ENCODE peak calls at places on chromosomes 1 and 21, in five cellular contexts. P is cardiac fibroblast, R is H9, A is IMR-90, Y is HepG2. S is an unnamed sample.

GRCh38 chr1:62778208-62778607 is 5.7 kb upstream of the ATG4C start:
- DNase-seq in A (no peak), P (no peak), Y (no peak), R (no peak), S (no peak)

GRCh38 chr1:31843506-31843905 is 27.7 kb upstream of the SPOCD1 start:
- DNase-seq in P (peak; percentile 81), A (peak; percentile 80), R (no peak), Y (no peak), S (peak; percentile 99)

GRCh38 chr1:14304381-14304865 is 294.1 kb upstream of the KAZN start:
- DNase-seq in A (peak; percentile 1), P (peak; percentile 13), R (no peak), Y (no peak), S (peak; percentile 90)

GRCh38 chr1:99685516-99686180 is 39.7 kb downstream of the PALMD start:
- DNase-seq in R (peak; percentile 66), A (peak; percentile 91), P (peak; percentile 95), Y (peak; percentile 53), S (peak; percentile 93)

GRCh38 chr1:205170532-205171269 is 40.8 kb downstream of the DSTYK start:
- DNase-seq in P (no peak), Y (no peak), R (no peak), A (no peak), S (no peak)

GRCh38 chr1:24303600-24303999 is 15.6 kb upstream of the GRHL3 start:
- DNase-seq in Y (no peak), R (no peak), P (no peak), A (no peak), S (no peak)

GRCh38 chr1:162387226-162388082 is 5.9 kb downstream of the C1orf226 start:
- DNase-seq in R (no peak), A (no peak), Y (no peak), P (no peak), S (no peak)

GRCh38 chr1:224747578-224747977 is 131.5 kb downstream of the CNIH3 start:
- DNase-seq in R (no peak), A (peak; percentile 29), P (peak; percentile 56), Y (no peak), S (peak; percentile 40)

GRCh38 chr1:209341689-209342420 is 241.7 kb upstream of the CAMK1G start:
- DNase-seq in Y (no peak), R (no peak), P (no peak), A (no peak), S (no peak)

GRCh38 chr1:31632649-31633048 is 12.0 kb downstream of the PEF1 start:
- DNase-seq in P (no peak), R (no peak), Y (no peak), A (no peak), S (no peak)

GRCh38 chr1:64082459-64082858 is 121.0 kb upstream of the UBE2U start:
- DNase-seq in R (no peak), A (peak; percentile 61), Y (no peak), P (peak; percentile 86), S (peak; percentile 58)

GRCh38 chr21:41945982-41946381 is 7.8 kb downstream of the C2CD2 start:
- DNase-seq in P (no peak), R (no peak), A (no peak), Y (no peak), S (no peak)

GRCh38 chr1:207240325-207241095 is 81.0 kb upstream of the CD55 start:
- DNase-seq in P (peak; percentile 39), R (no peak), A (peak; percentile 38), Y (peak; percentile 74), S (peak; percentile 53)

GRCh38 chr1:171137580-171137979 is 46.9 kb downstream of the FMO3 start:
- DNase-seq in P (peak; percentile 64), Y (no peak), R (no peak), A (no peak), S (no peak)

GRCh38 chr1:243411472-243411871 is 155.6 kb downstream of the SDCCAG8 start:
- DNase-seq in A (no peak), R (no peak), P (no peak), Y (no peak), S (no peak)

GRCh38 chr21:39087238-39087975 is 95.8 kb downstream of the PSMG1 start:
- DNase-seq in P (no peak), R (no peak), Y (no peak), A (no peak), S (no peak)

GRCh38 chr1:106620521-106620954 is 435.9 kb upstream of the PRMT6 start:
- DNase-seq in A (no peak), R (no peak), P (peak; percentile 1), Y (no peak), S (peak; percentile 31)

GRCh38 chr1:185864889-185865288 is 130.7 kb downstream of the HMCN1 start:
- DNase-seq in R (no peak), P (peak; percentile 98), A (peak; percentile 97), Y (no peak), S (peak; percentile 78)

GRCh38 chr1:206864939-206865671 is at the start of gene IL20:
- DNase-seq in P (peak; percentile 84), Y (peak; percentile 36), R (peak; percentile 82), A (peak; percentile 80), S (peak; percentile 85)

GRCh38 chr1:205961405-205961804 is 18.1 kb upstream of the SLC26A9 start:
- DNase-seq in Y (no peak), P (peak; percentile 51), A (no peak), R (no peak), S (peak; percentile 17)

GRCh38 chr1:11655263-11656079 is 794 bp downstream of the FBXO44 start:
- DNase-seq in R (no peak), Y (no peak), P (no peak), A (no peak), S (no peak)

GRCh38 chr1:213552045-213552444 is 435.7 kb upstream of the PROX1 start:
- DNase-seq in R (no peak), P (no peak), Y (no peak), A (no peak), S (no peak)

GRCh38 chr1:39529901-39530535 is 38.6 kb downstream of the BMP8A start:
- DNase-seq in A (no peak), R (no peak), P (no peak), Y (no peak), S (no peak)

GRCh38 chr21:28771790-28772501 is 220.7 kb downstream of the LTN1 start:
- DNase-seq in A (peak; percentile 91), Y (no peak), R (no peak), P (peak; percentile 87), S (peak; percentile 85)

GRCh38 chr21:44751186-44751798 is 39.9 kb upstream of the TSPEAR start:
- DNase-seq in A (no peak), P (no peak), R (no peak), Y (no peak), S (no peak)

GRCh38 chr21:46368533-46369285 is 44.8 kb downstream of the PCNT start:
- DNase-seq in R (no peak), A (no peak), P (no peak), Y (no peak), S (no peak)

GRCh38 chr1:54973205-54973921 is 7.1 kb upstream of the TMEM61 start:
- DNase-seq in P (peak; percentile 51), Y (peak; percentile 40), R (peak; percentile 69), A (peak; percentile 21), S (peak; percentile 82)

GRCh38 chr1:211715976-211716375 is 40.6 kb upstream of the NEK2 start:
- DNase-seq in Y (no peak), A (no peak), P (no peak), R (no peak), S (no peak)

GRCh38 chr1:147641291-147641690 is 29.0 kb downstream of the ACP6 start:
- DNase-seq in A (no peak), P (no peak), R (no peak), Y (no peak), S (no peak)

GRCh38 chr21:42203936-42204335 is 15.0 kb upstream of the ABCG1 start:
- DNase-seq in P (no peak), R (no peak), A (no peak), Y (no peak), S (no peak)

GRCh38 chr1:244919320-244920282 is 55.3 kb upstream of the HNRNPU start:
- DNase-seq in P (no peak), A (no peak), R (no peak), Y (no peak), S (no peak)

DNA sequence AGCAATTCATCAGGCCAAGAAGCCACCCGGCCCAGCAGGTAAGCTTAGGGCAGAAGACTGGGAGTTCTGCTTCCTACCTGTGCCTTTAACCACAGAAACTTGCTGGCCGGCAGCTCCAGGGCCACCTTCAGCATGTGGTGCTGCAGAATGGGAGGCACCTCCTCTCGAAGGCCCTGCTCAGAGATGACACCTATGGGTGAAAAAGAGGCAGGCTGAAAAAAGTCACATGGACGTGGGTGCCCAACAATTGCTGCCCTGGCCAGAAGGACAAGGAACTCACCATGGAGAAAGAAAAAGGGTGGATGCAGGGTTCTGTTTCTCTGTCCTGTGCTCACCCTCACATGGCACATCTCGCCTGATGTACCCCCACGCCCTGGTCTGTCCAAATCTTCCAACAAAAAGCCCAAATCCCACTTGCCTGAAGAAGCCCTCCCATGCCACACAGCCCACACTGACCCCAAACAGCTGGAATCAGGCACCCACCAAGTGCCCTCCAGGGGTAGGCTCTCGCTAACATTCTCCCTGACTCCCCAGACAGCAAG is 33.0 kb downstream of the URB1 start:
- DNase-seq in P (no peak), A (no peak), Y (peak; percentile 52), R (no peak), S (peak; percentile 15)
- TF ChIP-seq CTCF in P (peak; percentile 29), A (peak; percentile 11), Y (peak; percentile 60), R (peak; percentile 20), S (peak; percentile 44)

DNA sequence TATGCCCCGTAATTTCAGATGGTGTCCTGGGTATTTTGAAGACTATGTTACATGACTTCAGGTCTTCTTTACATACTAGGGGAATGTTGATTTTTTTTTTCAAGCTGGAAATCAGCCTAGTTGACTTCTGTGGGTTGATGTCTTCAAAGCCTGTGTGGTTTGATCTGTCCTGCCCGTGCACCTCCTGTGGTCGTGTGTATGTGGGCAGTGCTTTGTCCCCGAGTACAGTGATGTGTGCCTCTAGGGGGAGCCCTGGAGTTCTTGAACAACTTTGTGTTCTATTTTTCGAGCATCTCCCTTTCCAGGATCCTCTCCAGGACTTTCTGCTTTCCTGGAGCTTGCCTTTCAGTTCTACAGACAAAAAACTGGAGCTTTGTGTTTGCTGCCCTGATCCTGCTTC is 28.9 kb downstream of the OBSCN start:
- DNase-seq in A (peak; percentile 29), R (peak; percentile 71), Y (peak; percentile 55), P (peak; percentile 65), S (peak; percentile 44)
- TF ChIP-seq CTCF in A (peak; percentile 48), R (peak; percentile 77), Y (peak; percentile 67), P (peak; percentile 65), S (peak; percentile 66)

GRCh38 chr1:87120779-87121178 is 206.3 kb downstream of the HS2ST1 start:
- DNase-seq in Y (no peak), P (no peak), R (no peak), A (no peak), S (no peak)
- TF ChIP-seq CTCF in Y (no peak), P (peak; percentile 40), R (peak; percentile 62), A (peak; percentile 8), S (peak; percentile 28)

DNA sequence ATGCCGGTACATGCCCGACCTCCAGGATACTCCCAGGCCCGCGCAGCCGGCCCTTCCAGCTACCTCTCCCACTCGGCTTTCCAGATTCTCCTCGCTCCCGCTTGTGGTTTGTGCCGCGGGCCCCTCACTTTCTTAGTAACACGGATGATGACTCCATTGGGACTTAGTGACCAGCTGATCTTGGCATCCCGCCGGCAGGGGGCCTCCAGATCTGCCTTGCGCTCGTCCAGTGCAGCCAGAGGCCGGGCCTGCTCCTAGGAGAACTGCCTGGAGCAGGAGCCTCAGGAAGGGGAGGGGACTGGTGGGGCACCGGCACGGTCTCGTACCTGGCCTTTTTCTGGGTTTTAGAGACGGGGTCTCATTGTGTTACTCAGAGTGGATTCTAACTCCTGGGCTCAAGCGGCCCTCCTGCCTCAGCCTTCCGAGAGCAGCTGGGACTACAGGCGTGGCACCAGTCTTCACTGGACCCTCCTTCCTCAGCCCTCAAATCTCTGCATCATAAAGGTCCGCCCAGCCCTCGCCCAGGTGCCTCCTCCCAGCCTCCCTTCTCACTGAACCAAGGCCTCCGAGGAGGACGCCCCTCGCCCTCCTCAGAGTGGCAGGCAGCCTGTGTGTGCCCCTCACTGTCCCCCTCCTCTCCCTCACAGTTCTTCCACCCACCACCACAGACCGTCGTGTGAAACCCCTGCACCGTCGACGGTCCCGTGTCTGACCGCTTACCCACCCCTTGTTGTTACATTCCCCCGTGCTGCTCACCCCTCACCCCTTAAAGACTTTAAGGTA is 78.6 kb downstream of the SLC25A24 start:
- DNase-seq in P (peak; percentile 44), Y (peak; percentile 6), R (peak; percentile 91), A (peak; percentile 9), S (no peak)
- TF ChIP-seq CTCF in P (peak; percentile 17), Y (peak; percentile 12), R (peak; percentile 46), A (peak; percentile 9), S (no peak)